ENCODE peak calls at places on chromosomes 12 and 14, in nine cellular contexts. K, D, F, I, S, N, J, X and P are unnamed samples.
A peak's percentile ranks its signal among the peaks of the same experiment; 100 is the strongest.

GRCh38 chr12:12017798-12018197 is 52.9 kb upstream of the BCL2L14 start:
- DNase-seq in K (no peak), D (no peak), F (no peak), I (no peak), S (no peak), N (no peak), J (no peak), X (no peak), P (peak; percentile 41)

GRCh38 chr14:36518031-36518585 is 1.9 kb downstream of the NKX2-1 start:
- DNase-seq in K (no peak), D (no peak), F (no peak), I (no peak), S (no peak), N (peak; percentile 25), J (no peak), X (no peak), P (no peak)

GRCh38 chr12:67671419-67671818 is 22.9 kb downstream of the DYRK2 start:
- DNase-seq in K (no peak), D (no peak), F (no peak), I (no peak), S (no peak), N (no peak), J (no peak), X (no peak), P (no peak)

GRCh38 chr12:82593901-82594396 is 92.8 kb upstream of the TMTC2 start:
- DNase-seq in K (no peak), D (no peak), F (no peak), I (no peak), S (no peak), N (no peak), J (no peak), X (no peak), P (no peak)

GRCh38 chr12:65720136-65720535 is 104.1 kb upstream of the HMGA2 start:
- DNase-seq in K (no peak), D (no peak), F (no peak), I (no peak), S (no peak), N (no peak), J (no peak), X (no peak), P (no peak)

GRCh38 chr12:48985475-48985897 is 7.4 kb downstream of the WNT1 start:
- DNase-seq in K (peak; percentile 54), D (no peak), F (no peak), I (no peak), S (no peak), N (no peak), J (no peak), X (no peak), P (no peak)

GRCh38 chr12:61654698-61655097 is 605.5 kb upstream of the USP15 start:
- DNase-seq in K (no peak), D (no peak), F (no peak), I (no peak), S (no peak), N (no peak), J (no peak), X (no peak), P (no peak)

GRCh38 chr14:72315720-72316119 is 383.5 kb downstream of the RGS6 start:
- DNase-seq in K (no peak), D (no peak), F (no peak), I (no peak), S (peak; percentile 79), N (no peak), J (no peak), X (no peak), P (no peak)

GRCh38 chr14:28596336-28596735 is 170.3 kb upstream of the FOXG1 start:
- DNase-seq in K (no peak), D (no peak), F (no peak), I (no peak), S (no peak), N (no peak), J (no peak), X (no peak), P (no peak)

GRCh38 chr14:95536036-95536577 is 1.3 kb downstream of the GLRX5 start:
- DNase-seq in K (no peak), D (no peak), F (no peak), I (no peak), S (no peak), N (no peak), J (no peak), X (no peak), P (no peak)
- H3K4me1 ChIP-seq in K (peaks cover 52% of the 10 kb centered on the region), D (peaks cover 57% of the 10 kb centered on the region), F (peaks cover 18% of the 10 kb centered on the region), I (peaks cover 57% of the 10 kb centered on the region), S (peaks cover 66% of the 10 kb centered on the region), N (peaks cover 39% of the 10 kb centered on the region), J (peaks cover 51% of the 10 kb centered on the region), X (peaks cover 62% of the 10 kb centered on the region), P (peaks cover 63% of the 10 kb centered on the region)

GRCh38 chr12:2325501-2325900 is 272.7 kb downstream of the CACNA1C start:
- DNase-seq in K (no peak), D (no peak), F (no peak), I (no peak), S (no peak), N (no peak), J (no peak), X (no peak), P (peak; percentile 37)
- H3K27me3 ChIP-seq in K (no peaks in the 10 kb centered on the region), D (no peaks in the 10 kb centered on the region), F (no peaks in the 10 kb centered on the region), I (no peaks in the 10 kb centered on the region), S (no peaks in the 10 kb centered on the region), N (no peaks in the 10 kb centered on the region), J (no peaks in the 10 kb centered on the region), X (peaks cover 8% of the 10 kb centered on the region), P (peaks cover 3% of the 10 kb centered on the region)

DNA sequence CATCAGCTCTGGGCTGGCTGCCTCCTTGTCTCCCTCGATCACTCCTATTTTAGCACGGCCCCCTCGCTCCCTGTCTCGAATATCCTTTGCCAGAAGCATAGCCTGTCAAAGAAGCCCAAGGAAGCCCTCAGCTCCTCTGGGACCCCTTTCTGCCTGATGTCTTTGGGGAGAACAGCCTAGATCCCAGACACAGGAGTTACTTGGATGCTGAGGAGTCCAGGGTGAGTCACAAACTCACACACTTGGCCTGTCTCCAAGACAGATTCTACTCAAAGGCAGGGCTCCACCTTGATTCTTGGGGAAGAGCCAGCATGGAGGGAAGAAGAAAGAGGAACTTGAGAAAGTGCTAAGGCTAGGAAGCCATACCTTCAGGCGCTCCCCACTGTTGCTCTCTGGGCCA is 8.1 kb downstream of the AVIL start:
- DNase-seq in K (no peak), D (no peak), F (no peak), I (no peak), S (no peak), N (no peak), J (no peak), X (no peak), P (no peak)
- TF ChIP-seq EP300 in K (no peak), D (no peak), F (no peak), I (no peak), S (no peak), N (no peak), J (no peak), X (no peak), P (no peak)

DNA sequence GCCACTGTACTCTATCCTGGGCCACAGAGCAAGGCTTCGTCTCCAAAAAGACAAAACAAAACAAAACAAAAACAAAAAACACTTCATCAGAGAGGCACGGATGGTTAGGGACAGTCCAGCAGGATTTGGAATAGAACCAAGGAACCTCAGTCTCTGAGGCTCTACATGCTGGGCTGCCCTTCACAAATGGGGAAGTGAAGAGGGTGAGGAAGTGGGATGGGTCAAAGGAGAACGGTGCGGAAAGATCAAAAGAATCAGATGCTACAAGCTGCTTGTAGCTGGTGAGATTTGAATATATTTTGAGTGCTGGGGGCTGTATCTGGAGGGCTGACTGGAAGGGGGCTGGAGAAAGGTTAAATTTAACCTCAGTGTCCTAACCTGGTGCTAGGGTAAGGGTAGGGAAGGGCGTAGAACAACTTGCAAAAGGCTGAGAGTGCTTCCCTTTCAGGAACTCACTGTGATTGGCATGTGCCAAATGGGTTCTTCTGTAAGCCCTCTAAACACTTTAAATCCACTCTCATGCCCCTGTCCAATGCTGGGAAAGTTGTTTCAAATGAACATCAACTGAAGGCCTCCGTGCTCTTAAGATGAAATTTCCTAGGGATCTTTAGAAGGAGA is 4.6 kb downstream of the FOXJ2 start:
- DNase-seq in K (no peak), D (no peak), F (no peak), I (no peak), S (no peak), N (no peak), J (no peak), X (no peak), P (no peak)
- H3K4me1 ChIP-seq in K (peaks cover 64% of the 10 kb centered on the region), D (peaks cover 59% of the 10 kb centered on the region), F (peaks cover 24% of the 10 kb centered on the region), I (peaks cover 65% of the 10 kb centered on the region), S (peaks cover 68% of the 10 kb centered on the region), N (peaks cover 35% of the 10 kb centered on the region), J (peaks cover 61% of the 10 kb centered on the region), X (peaks cover 66% of the 10 kb centered on the region), P (peaks cover 67% of the 10 kb centered on the region)

GRCh38 chr12:1528791-1529190 is 65.6 kb downstream of the FBXL14 start:
- DNase-seq in K (no peak), D (no peak), F (no peak), I (no peak), S (no peak), N (no peak), J (peak; percentile 33), X (no peak), P (no peak)
- H3K27me3 ChIP-seq in K (peaks cover 67% of the 10 kb centered on the region), D (no peaks in the 10 kb centered on the region), F (no peaks in the 10 kb centered on the region), I (peaks cover 2% of the 10 kb centered on the region), S (no peaks in the 10 kb centered on the region), N (no peaks in the 10 kb centered on the region), J (peaks cover 36% of the 10 kb centered on the region), X (peaks cover 78% of the 10 kb centered on the region), P (peaks cover 38% of the 10 kb centered on the region)

GRCh38 chr14:63840981-63841380 is 11.8 kb upstream of the SYNE2 start:
- DNase-seq in K (peak; percentile 45), D (peak; percentile 26), F (no peak), I (no peak), S (no peak), N (no peak), J (no peak), X (peak; percentile 36), P (no peak)
- TF ChIP-seq EP300 in K (no peak), D (no peak), F (no peak), I (no peak), S (no peak), N (no peak), J (no peak), X (no peak), P (no peak)

GRCh38 chr14:91255820-91256219 is 11.3 kb upstream of the GPR68 start:
- DNase-seq in K (no peak), D (no peak), F (no peak), I (no peak), S (no peak), N (no peak), J (no peak), X (no peak), P (no peak)

GRCh38 chr14:91258021-91258618 is 13.6 kb upstream of the GPR68 start:
- DNase-seq in K (peak; percentile 36), D (peak; percentile 45), F (no peak), I (no peak), S (no peak), N (no peak), J (peak; percentile 91), X (no peak), P (no peak)

GRCh38 chr14:91255026-91255695 is 10.7 kb upstream of the GPR68 start:
- DNase-seq in K (no peak), D (no peak), F (no peak), I (no peak), S (no peak), N (no peak), J (no peak), X (no peak), P (no peak)

GRCh38 chr14:91257328-91258020 is 13.0 kb upstream of the GPR68 start:
- DNase-seq in K (no peak), D (no peak), F (no peak), I (no peak), S (no peak), N (peak; percentile 75), J (no peak), X (no peak), P (no peak)

GRCh38 chr14:91256661-91257060 is 12.2 kb upstream of the GPR68 start:
- DNase-seq in K (no peak), D (no peak), F (no peak), I (no peak), S (no peak), N (no peak), J (no peak), X (no peak), P (no peak)
- H3K4me1 ChIP-seq in K (peaks cover 36% of the 10 kb centered on the region), D (peaks cover 29% of the 10 kb centered on the region), F (peaks cover 7% of the 10 kb centered on the region), I (peaks cover 12% of the 10 kb centered on the region), S (peaks cover 39% of the 10 kb centered on the region), N (peaks cover 62% of the 10 kb centered on the region), J (peaks cover 36% of the 10 kb centered on the region), X (peaks cover 44% of the 10 kb centered on the region), P (peaks cover 30% of the 10 kb centered on the region)